ENCODE peak calls at places on chromosomes 11 and 22, in seven cellular contexts. W, S, Q, F, H, Y and O are unnamed samples.

GRCh38 chr22:44033689-44034088 is 9.6 kb downstream of the PARVB start:
- DNase-seq in Y (no peak), S (no peak), H (no peak), W (no peak), F (no peak), Q (no peak), O (no peak)

GRCh38 chr11:100932474-100933100 is 197.0 kb downstream of the PGR start:
- DNase-seq in F (no peak), H (peak; percentile 63), S (no peak), W (peak; percentile 45), Y (no peak), Q (no peak), O (no peak)

GRCh38 chr22:42943981-42944380 is 71.0 kb downstream of the PACSIN2 start:
- DNase-seq in S (no peak), Y (no peak), F (no peak), W (no peak), H (no peak), Q (no peak), O (no peak)

GRCh38 chr11:118437046-118437735 is 899 bp downstream of the KMT2A start:
- DNase-seq in H (no peak), S (peak; percentile 66), F (peak; percentile 25), Y (peak; percentile 19), W (peak; percentile 64), Q (no peak), O (no peak)

GRCh38 chr22:22418163-22418549 is 90.4 kb downstream of the ZNF280B start:
- DNase-seq in H (no peak), Y (no peak), S (no peak), W (no peak), F (no peak), Q (no peak), O (no peak)

GRCh38 chr22:18962308-18962635 is 26.2 kb upstream of the PRODH start:
- DNase-seq in S (no peak), H (no peak), Y (no peak), W (no peak), Q (no peak), F (no peak), O (no peak)

GRCh38 chr11:15933896-15934625 is 422.3 kb downstream of the SOX6 start:
- DNase-seq in S (no peak), W (peak; percentile 49), Q (no peak), H (no peak), F (no peak), Y (no peak), O (no peak)

GRCh38 chr11:30457045-30457444 is 129.1 kb downstream of the MPPED2 start:
- DNase-seq in Q (no peak), W (no peak), S (no peak), H (no peak), Y (no peak), F (no peak), O (no peak)

GRCh38 chr11:44443836-44444769 is 121.4 kb upstream of the CD82 start:
- DNase-seq in F (no peak), Y (no peak), S (no peak), H (peak; percentile 10), W (no peak), Q (no peak), O (no peak)

GRCh38 chr22:22422629-22423112 is 85.9 kb downstream of the ZNF280B start:
- DNase-seq in F (peak; percentile 46), Q (no peak), S (peak; percentile 85), W (peak; percentile 54), Y (peak; percentile 62), H (peak; percentile 77), O (peak; percentile 9)

GRCh38 chr22:29152381-29153138 is 53.1 kb upstream of the EMID1 start:
- DNase-seq in H (no peak), W (no peak), S (no peak), Q (no peak), F (no peak), Y (no peak), O (no peak)

GRCh38 chr22:21725956-21726649 is 9.5 kb downstream of the YPEL1 start:
- DNase-seq in F (no peak), S (no peak), Q (no peak), Y (no peak), H (no peak), W (no peak), O (no peak)